ENCODE peak calls at places on chromosomes 3 and 15, in nine cellular contexts. G, N, Y, K, J, I, M, A and C are unnamed samples.

GRCh38 chr3:31210068-31210650 is 315.7 kb upstream of the GADL1 start:
- DNase-seq in G (no peak), Y (no peak), I (no peak), M (no peak), K (no peak), A (no peak), N (no peak), J (no peak), C (no peak)

GRCh38 chr15:42914728-42915497 is 5.7 kb downstream of the TTBK2 start:
- DNase-seq in Y (no peak), J (no peak), K (no peak), M (no peak), N (no peak), I (no peak), G (no peak), A (no peak), C (no peak)

GRCh38 chr3:159731254-159731653 is 257.4 kb upstream of the IL12A start:
- DNase-seq in A (no peak), Y (no peak), K (no peak), M (no peak), N (no peak), I (no peak), G (no peak), J (no peak), C (no peak)

GRCh38 chr3:50194903-50195500 is 3.6 kb downstream of the GNAT1 start:
- DNase-seq in K (no peak), G (peak), A (no peak), N (no peak), Y (no peak), J (no peak), I (peak), M (no peak), C (no peak)

GRCh38 chr3:67678665-67679064 is 24.3 kb upstream of the SUCLG2 start:
- DNase-seq in A (no peak), J (no peak), G (no peak), N (no peak), I (no peak), K (no peak), Y (no peak), M (no peak), C (no peak)

GRCh38 chr3:13276438-13277129 is 143.5 kb downstream of the NUP210 start:
- DNase-seq in G (no peak), I (no peak), N (no peak), K (no peak), J (no peak), M (no peak), A (peak), Y (no peak), C (peak)

GRCh38 chr3:156174229-156174847 is 54.0 kb downstream of the KCNAB1 start:
- DNase-seq in I (peak), Y (no peak), J (no peak), A (no peak), K (no peak), G (peak), N (no peak), M (no peak), C (no peak)

GRCh38 chr3:16570113-16570512 is 35.1 kb downstream of the DAZL start:
- DNase-seq in M (no peak), A (no peak), K (no peak), Y (no peak), N (no peak), G (no peak), I (no peak), J (no peak), C (no peak)

GRCh38 chr15:67018026-67018425 is 47.4 kb upstream of the SMAD3 start:
- DNase-seq in N (no peak), A (no peak), K (no peak), G (no peak), J (no peak), M (no peak), Y (no peak), I (no peak), C (no peak)

GRCh38 chr3:71128951-71129350 is 454.6 kb downstream of the FOXP1 start:
- DNase-seq in N (no peak), A (no peak), M (peak), Y (no peak), I (no peak), G (no peak), K (no peak), J (no peak), C (no peak)

GRCh38 chr15:96160269-96160668 is 170.2 kb upstream of the NR2F2 start:
- DNase-seq in Y (no peak), K (no peak), M (no peak), A (peak), G (peak), N (no peak), J (peak), I (no peak), C (peak)

GRCh38 chr3:178393833-178394232 is 142.4 kb upstream of the KCNMB2 start:
- DNase-seq in A (no peak), Y (no peak), K (no peak), J (no peak), M (no peak), N (no peak), G (peak), I (peak), C (no peak)

GRCh38 chr3:169354774-169355501 is 308.6 kb downstream of the MECOM start:
- DNase-seq in A (no peak), N (no peak), K (no peak), Y (no peak), M (no peak), J (no peak), I (no peak), G (no peak), C (no peak)